ENCODE peak calls at places on chromosomes 13 and 19, in five cellular contexts. B is endodermal cell, R is stomach, H is spleen, T is psoas muscle. Z is an unnamed sample.

GRCh38 chr19:33883869-33884519 is 87.3 kb downstream of the KCTD15 start:
- DNase-seq in B (peak; percentile 80), R (no peak), H (peak; percentile 60), T (no peak), Z (no peak)

GRCh38 chr13:113547248-113547971 is 37.1 kb upstream of the TFDP1 start:
- DNase-seq in B (peak; percentile 22), R (peak; percentile 17), H (peak; percentile 62), T (no peak), Z (no peak)

GRCh38 chr19:20565321-20566018 is at the start of gene ZNF737:
- DNase-seq in B (peak; percentile 98), R (peak; percentile 98), H (peak; percentile 93), T (peak; percentile 97), Z (peak; percentile 89)

GRCh38 chr13:106617561-106617960 is 49.6 kb upstream of the ARGLU1 start:
- DNase-seq in B (peak; percentile 85), R (no peak), H (no peak), T (no peak), Z (no peak)

GRCh38 chr13:77699059-77699680 is 1.7 kb downstream of the SLAIN1 start:
- DNase-seq in B (no peak), R (no peak), H (no peak), T (no peak), Z (no peak)

GRCh38 chr13:80011448-80012212 is 329.3 kb downstream of the SPRY2 start:
- DNase-seq in B (no peak), R (peak; percentile 51), H (no peak), T (no peak), Z (no peak)

GRCh38 chr13:58921129-58921528 is 1242.6 kb downstream of the DIAPH3 start:
- DNase-seq in B (no peak), R (no peak), H (no peak), T (no peak), Z (no peak)

GRCh38 chr13:113422790-113423189 is 30.5 kb downstream of the ADPRHL1 start:
- DNase-seq in B (peak; percentile 44), R (no peak), H (no peak), T (no peak), Z (no peak)

GRCh38 chr13:93875527-93875926 is 604.0 kb downstream of the DCT start:
- DNase-seq in B (no peak), R (no peak), H (no peak), T (no peak), Z (no peak)

GRCh38 chr13:21014139-21014665 is 47.2 kb downstream of the LATS2 start:
- DNase-seq in B (no peak), R (no peak), H (no peak), T (no peak), Z (no peak)

DNA sequence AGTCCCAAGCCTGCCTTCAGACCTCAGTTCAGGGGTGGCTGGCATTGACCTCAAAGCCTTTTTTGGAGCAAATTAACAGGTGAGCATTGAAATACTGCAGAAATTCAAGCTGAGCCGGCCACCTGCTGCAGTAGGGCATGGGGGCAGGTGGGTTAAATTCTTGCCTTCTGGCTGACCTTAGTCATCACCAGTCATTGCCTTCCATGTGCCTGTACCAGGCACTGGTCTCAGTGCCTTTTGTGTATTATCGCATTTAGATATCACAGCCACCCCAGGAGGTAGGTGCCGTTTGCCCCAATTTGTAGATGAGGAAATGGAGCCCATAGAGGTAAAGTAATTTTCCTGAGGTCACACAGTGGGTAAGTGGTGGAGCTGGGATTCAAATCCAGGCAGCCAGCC is 7.2 kb downstream of the PPP1R37 start:
- DNase-seq in B (no peak), R (no peak), H (no peak), T (no peak), Z (no peak)
- H3K4me1 ChIP-seq in B (peaks cover 19% of the 10 kb centered on the region), R (peaks cover 100% of the 10 kb centered on the region), H (peaks cover 100% of the 10 kb centered on the region), T (peaks cover 95% of the 10 kb centered on the region), Z (peaks cover 57% of the 10 kb centered on the region)

DNA sequence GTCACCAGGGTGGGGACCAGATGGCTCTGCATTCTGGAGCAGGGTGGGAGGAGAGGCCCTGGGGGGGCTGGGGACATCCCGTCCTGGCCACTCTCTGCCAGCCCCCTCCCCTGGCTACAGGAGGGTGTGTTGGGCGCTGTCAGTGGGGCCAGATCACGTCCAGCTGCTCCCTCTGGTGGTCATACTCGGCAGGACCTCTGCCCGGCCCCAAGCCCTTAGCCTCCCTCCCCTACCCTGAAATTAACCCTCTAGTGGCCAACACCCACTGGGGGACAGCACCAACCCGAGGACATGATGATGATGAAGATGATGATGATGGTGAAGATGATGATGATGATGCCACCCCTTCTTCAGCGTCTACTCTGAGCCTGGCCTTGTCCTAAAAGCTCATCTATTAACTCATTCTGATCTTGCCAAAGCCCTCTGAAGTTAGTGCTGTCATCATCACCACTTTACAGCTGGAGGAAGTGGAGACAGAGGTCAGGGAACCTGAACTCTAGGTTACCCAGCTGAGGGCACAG is 590 bp upstream of the LGI4 start:
- DNase-seq in B (peak; percentile 94), R (peak; percentile 82), H (peak; percentile 88), T (peak; percentile 94), Z (peak; percentile 42)
- H3K4me3 ChIP-seq in B (no peak overlapping the region), R (peak overlapping the region; percentile 27), H (no peak overlapping the region), T (peak overlapping the region; percentile 66), Z (no peak overlapping the region)

GRCh38 chr13:33543631-33544030 is 258.1 kb upstream of the STARD13 start:
- DNase-seq in B (no peak), R (no peak), H (no peak), T (no peak), Z (no peak)
- H3K4me1 ChIP-seq in B (peaks cover 5% of the 10 kb centered on the region), R (peaks cover 38% of the 10 kb centered on the region), H (peaks cover 52% of the 10 kb centered on the region), T (peaks cover 26% of the 10 kb centered on the region), Z (peaks cover 28% of the 10 kb centered on the region)

GRCh38 chr13:99085139-99085845 is 107.4 kb upstream of the DOCK9 start:
- DNase-seq in B (peak; percentile 66), R (no peak), H (peak; percentile 78), T (no peak), Z (no peak)
- H3K4me3 ChIP-seq in B (peak overlapping the region; percentile 58), R (peak overlapping the region; percentile 81), H (peak overlapping the region; percentile 80), T (peak overlapping the region; percentile 75), Z (peak overlapping the region; percentile 66)

DNA sequence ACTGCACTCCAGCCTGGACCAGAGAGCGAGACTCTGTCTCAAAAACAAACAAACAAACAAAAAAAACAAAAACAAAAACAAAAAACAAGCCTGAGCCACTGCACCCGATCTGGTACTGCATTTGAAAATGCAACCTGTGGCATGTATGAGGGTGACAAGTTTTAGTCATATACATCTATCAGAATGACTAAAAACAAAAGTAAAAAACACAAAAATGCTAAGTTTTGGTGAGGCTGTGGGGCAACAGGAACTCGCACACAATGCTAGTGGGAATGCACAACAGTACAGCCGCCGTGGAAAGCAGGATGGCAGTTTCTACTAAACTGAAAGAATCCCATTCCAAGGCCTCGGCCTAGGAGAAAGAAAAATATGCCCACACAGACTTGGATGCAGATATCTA is 7.8 kb downstream of the EBPL start:
- DNase-seq in B (no peak), R (no peak), H (no peak), T (no peak), Z (no peak)
- H3K4me1 ChIP-seq in B (no peaks in the 10 kb centered on the region), R (no peaks in the 10 kb centered on the region), H (no peaks in the 10 kb centered on the region), T (peaks cover 9% of the 10 kb centered on the region), Z (no peaks in the 10 kb centered on the region)

DNA sequence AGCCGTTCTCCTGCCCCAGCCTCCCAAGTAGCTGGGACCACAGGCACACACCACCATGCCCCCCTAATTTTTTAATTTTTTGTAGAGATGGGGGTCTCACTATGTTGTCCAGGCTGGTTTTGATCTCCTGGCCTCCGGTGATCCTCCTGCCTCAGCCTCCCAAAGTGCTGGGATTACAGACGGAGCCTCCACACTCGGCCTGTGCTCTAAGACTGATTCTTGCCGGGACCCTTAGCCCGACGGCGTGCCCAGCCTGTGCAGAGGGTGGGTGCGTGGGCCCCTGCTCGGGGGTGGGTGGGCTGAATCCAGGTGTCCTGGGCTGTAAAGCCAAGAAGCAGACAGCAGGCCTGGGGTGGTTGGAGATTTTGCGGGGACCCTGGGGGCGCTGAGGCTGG is 64.3 kb downstream of the GADD45B start:
- DNase-seq in B (no peak), R (no peak), H (peak; percentile 62), T (no peak), Z (no peak)
- H3K4me3 ChIP-seq in B (no peak overlapping the region), R (peak overlapping the region; percentile 8), H (no peak overlapping the region), T (peak overlapping the region; percentile 11), Z (no peak overlapping the region)

GRCh38 chr19:18425515-18426415 is 6.6 kb downstream of the SSBP4 start:
- DNase-seq in B (peak; percentile 49), R (no peak), H (no peak), T (peak; percentile 89), Z (no peak)
- H3K4me1 ChIP-seq in B (no peaks in the 10 kb centered on the region), R (peaks cover 100% of the 10 kb centered on the region), H (peaks cover 100% of the 10 kb centered on the region), T (peaks cover 55% of the 10 kb centered on the region), Z (peaks cover 75% of the 10 kb centered on the region)

Z was measured in CD8-positive, alpha-beta T cell.